ENCODE peak calls at places on chromosomes 13 and 19, in six cellular contexts. D, F, S, I, C and X are unnamed samples.

GRCh38 chr13:113551081-113552000 is 33.2 kb upstream of the TFDP1 start:
- DNase-seq in F (no peak), C (no peak), S (no peak), D (no peak), I (no peak), X (no peak)

GRCh38 chr13:76825415-76825814 is 60.8 kb downstream of the KCTD12 start:
- DNase-seq in S (peak), I (no peak), C (no peak), F (no peak), D (no peak), X (no peak)

GRCh38 chr19:46232938-46233621 is 3.5 kb downstream of the IGFL1 start:
- DNase-seq in C (no peak), I (no peak), S (no peak), F (no peak), D (no peak), X (no peak)

GRCh38 chr13:93991569-93991968 is 487.9 kb downstream of the DCT start:
- DNase-seq in F (no peak), D (no peak), I (no peak), S (no peak), C (no peak), X (no peak)

GRCh38 chr13:112685856-112686255 is 4.0 kb upstream of the ATP11A start:
- DNase-seq in D (no peak), C (peak), F (no peak), S (no peak), I (no peak), X (no peak)

GRCh38 chr13:59477011-59477410 is 686.7 kb downstream of the DIAPH3 start:
- DNase-seq in C (no peak), D (no peak), I (no peak), F (no peak), S (no peak), X (no peak)

GRCh38 chr19:55099557-55100506 is 17.6 kb downstream of the PPP1R12C start:
- DNase-seq in I (peak), D (no peak), F (no peak), C (no peak), S (no peak), X (no peak)

GRCh38 chr13:76329004-76329403 is 557.2 kb downstream of the KCTD12 start:
- DNase-seq in S (no peak), F (no peak), C (no peak), I (no peak), D (no peak), X (no peak)

GRCh38 chr19:14595558-14595957 is 12.7 kb downstream of the CLEC17A start:
- DNase-seq in S (no peak), I (no peak), D (no peak), C (no peak), F (no peak), X (no peak)

GRCh38 chr13:33409673-33410072 is 124.1 kb upstream of the STARD13 start:
- DNase-seq in D (no peak), I (no peak), F (no peak), C (no peak), S (no peak), X (no peak)

GRCh38 chr13:26480246-26480855 is 77.1 kb upstream of the WASF3 start:
- DNase-seq in D (no peak), S (peak), I (no peak), C (peak), F (no peak), X (no peak)

GRCh38 chr13:110213461-110214074 is 93.4 kb downstream of the COL4A1 start:
- DNase-seq in I (no peak), D (no peak), F (no peak), C (no peak), S (no peak), X (no peak)

GRCh38 chr13:51585696-51586095 is 1.4 kb downstream of the WDFY2 start:
- DNase-seq in D (no peak), C (peak), I (no peak), F (no peak), S (peak), X (no peak)

GRCh38 chr19:43526884-43527859 is at the start of gene ETHE1:
- DNase-seq in D (peak), F (no peak), C (peak), S (peak), I (peak), X (no peak)

GRCh38 chr19:35045667-35046300 is 4.3 kb downstream of the HPN start:
- DNase-seq in S (no peak), D (no peak), I (no peak), F (no peak), C (peak), X (no peak)

GRCh38 chr19:56972291-56972914 is 131.9 kb upstream of the PEG3 start:
- DNase-seq in D (no peak), I (no peak), S (no peak), F (no peak), C (no peak), X (no peak)

GRCh38 chr19:34217952-34218817 is 36.2 kb upstream of the GARRE1 start:
- DNase-seq in F (peak), C (peak), S (peak), I (no peak), D (no peak), X (peak)

GRCh38 chr13:66911411-66911939 is 318.7 kb downstream of the PCDH9 start:
- DNase-seq in I (no peak), F (no peak), D (no peak), C (no peak), S (no peak), X (no peak)

GRCh38 chr13:88857256-88857655 is 1186.1 kb downstream of the SLITRK5 start:
- DNase-seq in S (peak), F (no peak), D (no peak), C (peak), I (no peak), X (no peak)

GRCh38 chr13:87907202-87907601 is 236.0 kb downstream of the SLITRK5 start:
- DNase-seq in S (no peak), C (peak), D (no peak), F (no peak), I (no peak), X (no peak)

GRCh38 chr13:110806636-110807035 is 93.1 kb downstream of the ING1 start:
- DNase-seq in I (no peak), D (no peak), C (no peak), F (no peak), S (no peak), X (no peak)

GRCh38 chr19:46144756-46145155 is 3.3 kb upstream of the IGFL2 start:
- DNase-seq in F (no peak), D (no peak), S (no peak), C (peak), I (no peak), X (no peak)

GRCh38 chr19:1222394-1222793 is 15.4 kb downstream of the CBARP start:
- DNase-seq in D (no peak), C (no peak), I (no peak), F (no peak), S (no peak), X (no peak)

GRCh38 chr13:110397445-110397844 is 90.4 kb downstream of the COL4A2 start:
- DNase-seq in D (no peak), I (peak), C (peak), F (peak), S (peak), X (no peak)

GRCh38 chr19:54465367-54466109 is 2.0 kb upstream of the LENG9 start:
- DNase-seq in I (no peak), C (no peak), F (no peak), D (no peak), S (no peak), X (no peak)

GRCh38 chr19:35213678-35214632 is 14.6 kb downstream of the FAM187B start:
- DNase-seq in C (peak), F (no peak), I (peak), D (no peak), S (peak), X (no peak)

GRCh38 chr19:46288896-46289588 is 7.8 kb upstream of the HIF3A start:
- DNase-seq in S (peak), F (no peak), C (peak), I (peak), D (no peak), X (peak)

GRCh38 chr13:99968521-99969367 is 2.8 kb downstream of the ZIC5 start:
- DNase-seq in S (no peak), D (no peak), C (no peak), F (no peak), I (no peak), X (no peak)

GRCh38 chr13:34647379-34647778 is 294.7 kb upstream of the NBEA start:
- DNase-seq in I (no peak), S (no peak), C (peak), D (no peak), F (no peak), X (no peak)

GRCh38 chr19:53511933-53512374 is 26.0 kb upstream of the ZNF331 start:
- DNase-seq in S (peak), F (no peak), D (no peak), C (peak), I (peak), X (peak)

GRCh38 chr13:50512602-50513527 is 330.6 kb downstream of the DLEU7 start:
- DNase-seq in D (peak), C (no peak), F (peak), I (peak), S (peak), X (no peak)

GRCh38 chr13:84607614-84608013 is 725.3 kb upstream of the SLITRK1 start:
- DNase-seq in F (peak), S (peak), C (peak), D (no peak), I (no peak), X (peak)

GRCh38 chr19:29337029-29337428 is 124.1 kb upstream of the UQCRFS1 start:
- DNase-seq in I (no peak), C (no peak), F (no peak), D (no peak), S (no peak), X (no peak)

GRCh38 chr19:15871570-15871969 is 26.3 kb downstream of the CYP4F2 start:
- DNase-seq in F (no peak), D (no peak), S (no peak), I (no peak), C (no peak), X (no peak)

GRCh38 chr13:52001120-52001731 is 10.0 kb downstream of the ATP7B start:
- DNase-seq in F (peak), D (no peak), C (peak), I (no peak), S (peak), X (no peak)

GRCh38 chr19:16288544-16288943 is 36.1 kb upstream of the KLF2 start:
- DNase-seq in I (peak), D (no peak), F (no peak), S (peak), C (no peak), X (no peak)

GRCh38 chr13:52711277-52711676 is 28.3 kb downstream of the CNMD start:
- DNase-seq in S (no peak), I (no peak), C (no peak), F (no peak), D (no peak), X (no peak)

GRCh38 chr13:24313449-24313848 is 4.1 kb downstream of the C1QTNF9 start:
- DNase-seq in I (no peak), D (no peak), S (no peak), F (no peak), C (no peak), X (no peak)
- TF ChIP-seq CTCF in I (no peak), D (peak), S (peak), F (peak), C (peak), X (peak)

DNA sequence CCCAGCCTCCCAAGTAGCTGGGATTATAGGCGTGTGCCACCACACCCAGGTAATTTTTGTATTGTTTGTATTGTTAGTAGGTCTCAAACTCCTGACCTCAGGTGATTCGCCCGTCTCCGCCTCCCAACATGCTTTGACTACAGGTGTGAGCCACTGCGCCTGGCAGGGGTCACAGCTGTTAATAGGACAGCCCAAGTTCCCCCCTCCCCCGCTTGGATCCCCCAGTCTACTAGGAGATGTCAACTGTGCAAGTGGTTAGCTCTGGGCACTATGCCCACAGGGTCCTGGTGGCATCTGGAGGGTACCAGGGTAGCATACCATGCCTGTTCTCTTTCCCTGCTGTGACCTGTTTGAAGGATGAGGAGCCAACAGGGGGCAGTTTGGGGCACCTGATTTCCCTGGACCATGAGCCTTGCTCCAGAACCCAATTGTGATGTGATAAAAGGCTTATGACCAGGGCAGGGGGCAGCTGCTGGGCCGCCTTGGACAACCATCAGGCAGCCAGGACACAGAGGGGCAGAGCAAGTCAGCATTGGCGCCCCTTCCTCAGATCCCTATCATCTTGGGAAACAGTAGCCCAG is at the start of gene TSPAN16:
- DNase-seq in C (no peak), D (no peak), F (no peak), I (no peak), S (no peak), X (no peak)
- TF ChIP-seq CTCF in C (no peak), D (no peak), F (no peak), I (no peak), S (no peak), X (peak)

GRCh38 chr19:47714339-47714738 is 1.1 kb downstream of the EHD2 start:
- DNase-seq in D (no peak), C (no peak), I (no peak), F (no peak), S (no peak), X (no peak)
- TF ChIP-seq CTCF in D (no peak), C (no peak), I (no peak), F (no peak), S (no peak), X (no peak)

GRCh38 chr19:19167612-19168011 is 2.5 kb downstream of the MEF2B start:
- DNase-seq in D (no peak), F (no peak), S (no peak), C (no peak), I (no peak), X (no peak)

GRCh38 chr19:19169236-19170052 is 619 bp downstream of the MEF2B start:
- DNase-seq in C (no peak), S (no peak), I (no peak), D (no peak), F (no peak), X (no peak)

GRCh38 chr19:19170053-19170945 is at the start of gene MEF2B:
- DNase-seq in S (peak), C (peak), D (peak), I (peak), F (no peak), X (no peak)

GRCh38 chr19:19171110-19171672 is 1.1 kb upstream of the MEF2B start:
- DNase-seq in S (no peak), C (no peak), D (no peak), I (no peak), F (no peak), X (no peak)

DNA sequence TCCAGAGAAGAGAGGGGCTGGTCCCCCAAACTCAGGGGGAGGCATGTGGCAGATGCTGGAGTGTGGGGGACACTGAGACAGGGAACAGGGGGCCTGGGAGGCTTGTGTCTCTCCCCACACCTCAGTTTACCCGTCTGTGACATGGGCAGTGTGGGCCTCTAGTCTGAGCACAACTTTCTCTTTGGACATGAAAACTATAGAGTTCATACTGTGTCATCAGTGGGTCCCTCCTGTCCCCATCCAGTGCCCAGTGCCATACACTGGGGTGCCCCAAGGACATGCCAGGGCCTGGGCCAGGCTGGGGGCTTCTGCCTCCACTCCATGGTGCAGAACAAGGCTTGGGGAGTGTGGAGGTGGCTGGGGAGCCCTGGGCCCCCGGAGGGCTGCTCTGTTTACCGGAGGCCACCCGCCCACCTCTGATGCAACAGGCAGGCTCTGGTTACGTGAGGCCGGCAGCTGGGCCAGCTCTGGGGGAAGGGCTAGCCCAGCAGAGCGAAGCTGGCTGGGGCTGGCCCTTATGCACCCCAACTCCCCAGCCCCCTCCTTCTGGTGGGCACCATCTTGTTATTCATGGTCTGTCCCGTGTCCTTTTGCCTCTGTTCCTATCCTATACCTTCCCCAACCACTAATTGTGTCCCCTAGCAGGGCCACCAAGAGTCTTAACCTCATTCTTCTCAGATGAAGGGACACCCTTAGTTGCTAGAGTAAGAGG is 1.9 kb upstream of the MEF2B start:
- DNase-seq in F (no peak), C (no peak), D (no peak), S (peak), I (no peak), X (peak)
- TF ChIP-seq CTCF in F (no peak), C (no peak), D (no peak), S (no peak), I (no peak), X (no peak)

DNA sequence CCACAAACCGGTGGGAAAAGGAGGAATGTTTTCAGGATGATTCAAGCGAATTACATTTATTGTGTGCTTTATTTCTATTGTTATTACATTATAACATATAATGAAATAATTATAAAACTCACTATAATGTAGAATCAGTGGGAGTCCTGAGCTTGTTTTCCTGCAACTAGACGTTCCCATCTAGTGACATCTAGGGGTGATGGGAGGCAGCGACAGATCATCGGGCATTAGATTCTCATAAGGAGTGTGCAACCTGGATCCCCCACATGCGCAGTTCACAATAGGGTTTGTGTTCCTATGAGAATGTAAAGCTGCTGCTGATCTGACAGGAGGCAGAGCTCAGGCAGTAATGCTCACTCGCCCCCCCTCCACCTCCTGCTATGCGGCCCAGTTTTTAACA is 54.5 kb downstream of the SPTBN4 start:
- DNase-seq in S (no peak), D (no peak), I (no peak), F (no peak), C (peak), X (no peak)
- TF ChIP-seq CTCF in S (peak), D (peak), I (no peak), F (peak), C (peak), X (peak)

GRCh38 chr19:42092350-42092749 is 16.4 kb downstream of the ZNF574 start:
- DNase-seq in D (no peak), I (no peak), S (no peak), F (no peak), C (peak), X (no peak)
- TF ChIP-seq CTCF in D (peak), I (peak), S (peak), F (peak), C (peak), X (peak)

DNA sequence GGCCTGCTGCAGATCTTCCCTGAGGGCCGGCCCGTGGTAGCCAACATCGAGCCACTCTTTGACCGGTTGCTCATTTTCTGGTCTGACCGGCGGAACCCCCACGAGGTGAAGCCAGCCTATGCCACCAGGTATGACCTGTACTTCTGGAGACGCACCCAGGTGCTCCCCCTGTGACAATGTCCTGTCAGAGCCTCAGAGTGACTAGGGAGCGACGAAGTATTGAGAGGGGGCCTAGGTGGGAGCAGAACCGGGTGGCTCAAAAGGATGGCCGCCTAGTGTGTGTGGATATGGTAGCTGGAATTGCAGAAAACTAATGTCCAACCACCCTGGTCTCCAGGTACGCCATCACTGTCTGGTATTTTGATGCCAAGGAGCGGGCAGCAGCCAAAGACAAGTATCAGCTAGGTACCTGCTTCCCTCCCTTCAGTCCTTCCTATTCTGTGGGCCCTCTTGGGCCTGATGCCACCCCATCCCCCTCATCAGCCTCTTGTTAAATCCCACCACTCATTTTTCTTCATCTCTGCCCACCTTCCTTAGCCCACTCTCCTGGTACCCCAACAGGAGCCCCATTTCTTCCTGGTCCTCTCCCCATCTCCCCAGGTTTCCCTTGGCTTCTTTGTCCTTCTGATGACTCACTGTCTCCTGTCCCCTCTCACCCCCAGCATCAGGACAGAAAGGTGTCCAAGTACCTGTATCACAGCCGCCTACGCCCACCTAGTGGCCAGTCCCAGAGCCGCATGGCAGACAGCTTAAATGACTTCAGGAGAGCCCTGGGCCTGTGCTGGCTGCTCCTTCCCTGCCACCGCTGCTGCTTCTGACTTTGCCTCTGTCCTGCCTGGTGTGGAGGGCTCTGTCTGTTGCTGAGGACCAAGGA is 8.4 kb downstream of the EGLN2 start:
- DNase-seq in C (peak), D (peak), S (no peak), I (no peak), F (no peak), X (no peak)
- TF ChIP-seq CTCF in C (peak), D (peak), S (no peak), I (no peak), F (peak), X (no peak)

GRCh38 chr13:44989071-44989889 is at the start of the genes GPALPP1 and NUFIP1:
- DNase-seq in I (peak), S (peak), D (peak), C (peak), F (peak), X (peak)
- TF ChIP-seq CTCF in I (no peak), S (no peak), D (no peak), C (peak), F (peak), X (no peak)